ENCODE peak calls at places on chromosomes 4 and X, in four cellular contexts. C is OCI-LY7, X is cardiac muscle cell, T is NCI-H460. F is an unnamed sample.

GRCh38 chr4:143382539-143382938 is 45.9 kb downstream of the GAB1 start:
- DNase-seq in C (no peak), X (no peak), T (no peak), F (no peak)

GRCh38 chr4:98890698-98891097 is 38.2 kb downstream of the EIF4E start:
- DNase-seq in C (no peak), X (no peak), T (no peak), F (no peak)

GRCh38 chr4:173518419-173519102 is 11.5 kb downstream of the HAND2 start:
- DNase-seq in C (no peak), X (peak), T (no peak), F (no peak)

GRCh38 chr4:185718578-185719492 is 93.2 kb downstream of the SORBS2 start:
- DNase-seq in C (no peak), X (no peak), T (no peak), F (no peak)

GRCh38 chr4:183241771-183242170 is 78.3 kb downstream of the CLDN22 start:
- DNase-seq in C (no peak), X (no peak), T (no peak), F (no peak)

GRCh38 chr4:187370918-187371317 is 624.7 kb upstream of the ZFP42 start:
- DNase-seq in C (no peak), X (peak), T (no peak), F (no peak)

GRCh38 chr4:4507923-4508322 is 33.9 kb downstream of the STX18 start:
- DNase-seq in C (peak), X (no peak), T (no peak), F (peak)

GRCh38 chrX:134676440-134676839 is 18.2 kb upstream of the PLAC1 start:
- DNase-seq in C (no peak), X (no peak), T (no peak), F (no peak)

GRCh38 chrX:17737707-17738001 is 361 bp downstream of the SCML1 start:
- DNase-seq in C (no peak), X (no peak), T (no peak), F (no peak)

GRCh38 chrX:43551590-43551989 is 104.5 kb upstream of the MAOA start:
- DNase-seq in C (no peak), X (no peak), T (no peak), F (no peak)

GRCh38 chr4:85756938-85757337 is 282.0 kb downstream of the ARHGAP24 start:
- DNase-seq in C (peak), X (peak), T (peak), F (peak)

GRCh38 chrX:15242899-15243555 is 26.9 kb downstream of the ASB9 start:
- DNase-seq in C (peak), X (peak), T (peak), F (peak)

GRCh38 chrX:38006283-38006682 is at the start of gene SYTL5:
- DNase-seq in C (no peak), X (peak), T (no peak), F (no peak)